ENCODE peak calls at places on chromosomes 16 and 17, in ten cellular contexts. X is OCI-LY7, O is psoas muscle, C is heart right ventricle, S is neural progenitor cell, L is fibroblast of lung, A is PC-3, T is prostate gland, U is colonic mucosa, M is heart left ventricle. Y is an unnamed sample.

GRCh38 chr17:8382052-8382879 is 727 bp downstream of the RPL26 start:
- DNase-seq in U (no peak), X (peak; percentile 36), O (no peak), T (no peak), M (no peak), L (no peak), C (no peak), A (peak; percentile 4), S (peak; percentile 31), Y (no peak)

GRCh38 chr17:79420318-79421243 is 190.3 kb downstream of the RBFOX3 start:
- DNase-seq in A (peak; percentile 33), X (no peak), L (peak; percentile 20), T (no peak), M (no peak), S (peak; percentile 37), O (no peak), C (no peak), U (no peak), Y (no peak)

GRCh38 chr16:84687715-84688114 is 12.1 kb upstream of the USP10 start:
- DNase-seq in C (no peak), X (peak; percentile 76), O (no peak), T (no peak), A (peak; percentile 18), U (no peak), S (no peak), L (peak; percentile 94), M (no peak), Y (no peak)

GRCh38 chr17:54099221-54099620 is 276.5 kb downstream of the KIF2B start:
- DNase-seq in C (no peak), U (no peak), A (no peak), T (no peak), O (no peak), S (no peak), L (no peak), X (no peak), M (no peak), Y (no peak)

GRCh38 chr16:78535098-78535497 is 435.6 kb downstream of the WWOX start:
- DNase-seq in M (no peak), A (no peak), L (no peak), U (no peak), C (no peak), T (no peak), O (no peak), S (no peak), X (no peak), Y (no peak)

GRCh38 chr17:73343168-73343634 is 31.4 kb upstream of the CDC42EP4 start:
- DNase-seq in U (no peak), O (peak; percentile 65), M (peak; percentile 80), X (no peak), L (peak; percentile 84), T (no peak), C (peak; percentile 67), S (peak; percentile 96), A (no peak), Y (peak; percentile 85)

GRCh38 chr16:89054261-89054661 is 39.4 kb upstream of the ACSF3 start:
- DNase-seq in X (no peak), S (peak; percentile 35), A (no peak), C (no peak), M (peak; percentile 41), T (no peak), O (no peak), L (no peak), U (peak; percentile 49), Y (no peak)

GRCh38 chr16:84975066-84975465 is 36.3 kb downstream of the ZDHHC7 start:
- DNase-seq in U (no peak), M (no peak), S (no peak), T (no peak), O (no peak), A (no peak), L (no peak), C (no peak), X (no peak), Y (no peak)

GRCh38 chr17:76541739-76542450 is 2.1 kb downstream of the PRCD start:
- DNase-seq in C (no peak), T (no peak), M (no peak), S (no peak), L (no peak), A (no peak), X (no peak), U (no peak), O (no peak), Y (no peak)

GRCh38 chr17:76539631-76540271 is at the start of gene PRCD:
- DNase-seq in T (no peak), L (no peak), A (peak; percentile 26), M (no peak), C (no peak), S (peak; percentile 47), X (peak; percentile 30), U (no peak), O (no peak), Y (no peak)

GRCh38 chr17:76538941-76539340 is 903 bp upstream of the PRCD start:
- DNase-seq in U (no peak), L (no peak), A (no peak), X (no peak), S (no peak), M (no peak), T (no peak), C (no peak), O (no peak), Y (no peak)

GRCh38 chr17:76542566-76542971 is 2.7 kb downstream of the PRCD start:
- DNase-seq in A (no peak), U (no peak), T (no peak), S (no peak), C (no peak), O (no peak), X (no peak), M (no peak), L (no peak), Y (no peak)

GRCh38 chr17:76540381-76541300 is 797 bp downstream of the PRCD start:
- DNase-seq in S (peak; percentile 96), O (peak; percentile 93), U (peak; percentile 94), L (peak; percentile 94), T (peak; percentile 90), X (peak; percentile 75), A (peak; percentile 90), M (peak; percentile 93), C (peak; percentile 90), Y (peak; percentile 92)
- TF ChIP-seq CTCF in S (no peak), O (peak; percentile 14), U (no peak), L (peak; percentile 28), T (no peak), X (no peak), A (no peak), M (no peak), C (peak; percentile 42), Y (peak; percentile 27)

DNA sequence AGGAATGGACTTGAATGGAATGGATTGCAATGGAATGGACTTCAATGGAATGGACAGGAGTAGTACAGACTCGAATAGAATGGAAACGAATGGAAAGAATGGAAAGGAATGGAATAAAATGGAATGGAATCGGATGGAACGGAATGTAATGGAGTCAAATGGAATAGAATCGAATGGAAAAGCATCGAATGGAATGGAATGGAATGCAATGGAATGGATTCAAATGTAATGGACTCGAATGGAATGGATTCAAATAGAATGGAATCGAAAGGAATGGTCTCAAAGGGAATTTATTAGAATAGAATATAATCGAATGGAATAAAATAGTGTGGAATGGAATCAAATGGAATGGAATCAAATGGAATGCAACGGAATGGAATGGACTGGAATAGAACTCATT is 484.9 kb upstream of the WSB1 start:
- DNase-seq in L (peak; percentile 11), T (no peak), C (no peak), X (no peak), M (no peak), U (no peak), A (no peak), O (no peak), S (no peak), Y (no peak)
- H3K9me3 ChIP-seq in L (no peaks in the 10 kb centered on the region), T (no peaks in the 10 kb centered on the region), C (no peaks in the 10 kb centered on the region), X (peaks cover 57% of the 10 kb centered on the region), M (peaks cover 71% of the 10 kb centered on the region), U (no peaks in the 10 kb centered on the region), A (peaks cover 31% of the 10 kb centered on the region), O (peaks cover 42% of the 10 kb centered on the region), S (peaks cover 53% of the 10 kb centered on the region), Y (peaks cover 6% of the 10 kb centered on the region)

DNA sequence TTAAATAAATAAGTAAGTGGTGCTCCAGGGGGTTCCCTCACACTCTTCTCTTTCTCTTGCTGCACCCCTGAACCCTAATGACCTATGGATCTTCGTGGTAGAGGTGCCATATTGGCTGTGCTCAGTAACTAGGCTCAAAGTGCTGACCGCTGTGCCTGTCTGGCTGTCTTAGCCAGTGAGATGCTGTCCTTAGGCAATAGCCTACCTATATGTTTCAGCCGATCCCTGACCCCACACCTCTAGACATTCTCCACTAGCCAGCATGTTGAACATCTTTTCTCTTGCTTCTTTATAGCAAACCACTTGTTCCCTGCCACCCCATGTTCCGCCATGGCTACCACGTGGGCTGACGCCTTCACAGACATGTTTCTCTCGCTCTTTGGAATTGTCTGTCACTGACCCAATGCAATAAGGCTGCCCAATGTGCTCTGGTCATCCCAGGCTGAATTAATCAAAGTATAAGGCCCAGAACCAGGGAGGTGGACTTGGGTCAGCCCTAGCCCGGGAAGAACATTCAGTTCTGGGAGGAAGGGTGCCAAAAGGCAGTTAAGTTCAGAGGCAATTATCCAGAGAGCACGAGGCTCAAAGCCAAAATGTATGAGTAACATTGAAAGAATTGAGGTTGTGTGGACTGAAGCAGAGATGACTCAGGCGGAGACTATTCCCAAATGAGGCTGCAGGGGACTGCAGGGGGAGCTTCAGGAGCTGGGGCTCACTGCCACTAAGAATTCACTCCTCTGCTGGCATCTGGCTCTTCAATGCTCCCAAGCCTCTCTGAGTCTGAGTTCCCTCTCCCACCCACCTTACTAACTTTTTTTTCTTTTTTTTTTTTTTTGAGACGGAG is 28.7 kb upstream of the TNRC6A start:
- DNase-seq in T (peak; percentile 77), C (peak; percentile 48), L (peak; percentile 99), M (peak; percentile 63), U (peak; percentile 56), X (no peak), O (peak; percentile 70), A (peak; percentile 97), S (no peak), Y (peak; percentile 73)
- TF ChIP-seq CTCF in T (no peak), C (peak; percentile 54), L (peak; percentile 57), M (peak; percentile 13), U (no peak), X (no peak), O (peak; percentile 9), A (peak; percentile 30), S (no peak), Y (peak; percentile 26)

GRCh38 chr17:5097101-5097834 is 14.4 kb downstream of the ZNF232 start:
- DNase-seq in S (peak; percentile 92), X (no peak), L (no peak), M (peak; percentile 84), A (no peak), T (peak; percentile 60), O (peak; percentile 47), U (peak; percentile 39), C (peak; percentile 72), Y (peak; percentile 78)

DNA sequence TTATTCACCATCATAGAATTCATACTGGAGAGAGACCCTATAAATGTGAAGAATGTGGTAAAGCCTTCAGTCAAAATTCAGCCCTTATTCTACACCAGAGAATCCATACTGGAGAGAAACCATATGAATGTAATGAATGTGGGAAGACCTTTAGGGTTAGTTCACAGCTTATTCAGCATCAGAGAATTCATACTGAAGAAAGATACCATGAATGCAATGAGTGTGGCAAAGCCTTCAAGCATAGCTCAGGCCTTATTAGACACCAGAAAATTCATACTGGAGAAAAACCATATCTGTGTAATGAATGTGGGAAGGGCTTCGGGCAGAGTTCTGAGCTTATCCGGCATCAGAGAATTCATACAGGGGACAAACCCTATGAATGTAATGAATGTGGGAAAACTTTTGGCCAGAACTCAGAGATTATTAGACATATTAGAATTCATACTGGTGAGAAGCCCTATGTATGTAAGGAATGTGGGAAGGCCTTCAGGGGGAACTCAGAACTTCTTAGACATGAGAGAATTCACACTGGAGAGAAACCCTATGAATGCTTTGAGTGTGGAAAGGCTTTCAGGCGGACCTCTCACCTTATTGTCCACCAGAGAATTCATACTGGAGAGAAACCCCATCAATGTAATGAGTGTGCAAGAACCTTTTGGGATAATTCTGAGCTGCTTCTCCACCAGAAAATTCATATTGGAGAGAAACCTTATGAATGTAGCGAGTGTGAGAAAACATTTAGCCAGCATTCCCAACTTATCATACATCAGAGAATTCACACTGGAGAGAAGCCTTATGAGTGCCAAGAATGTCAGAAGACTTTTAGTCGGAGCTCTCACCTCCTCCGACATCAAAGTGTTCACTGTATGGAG is 14.1 kb downstream of the ZFP3 start:
- DNase-seq in M (no peak), U (no peak), S (no peak), T (no peak), L (no peak), O (no peak), C (no peak), X (no peak), A (no peak), Y (no peak)
- H3K9me3 ChIP-seq in M (peaks cover 96% of the 10 kb centered on the region), U (peaks cover 35% of the 10 kb centered on the region), S (peaks cover 17% of the 10 kb centered on the region), T (no peaks in the 10 kb centered on the region), L (peaks cover 4% of the 10 kb centered on the region), O (peaks cover 87% of the 10 kb centered on the region), C (peaks cover 13% of the 10 kb centered on the region), X (peaks cover 73% of the 10 kb centered on the region), A (peaks cover 27% of the 10 kb centered on the region), Y (peaks cover 48% of the 10 kb centered on the region)